ENCODE peak calls at places on chromosomes 16 and 17, in five cellular contexts. A, W, O, R and M are unnamed samples.
A peak's percentile ranks its signal among the peaks of the same experiment; 100 is the strongest.

GRCh38 chr17:44159519-44160210 is 10.8 kb upstream of the ASB16 start:
- DNase-seq in A (no peak), W (no peak), O (no peak), R (no peak), M (peak; percentile 51)

GRCh38 chr17:63474914-63475460 is 1.9 kb upstream of the ACE start:
- DNase-seq in A (no peak), W (no peak), R (no peak), O (no peak), M (no peak)

GRCh38 chr17:12522743-12523181 is 142.9 kb upstream of the MYOCD start:
- DNase-seq in R (no peak), A (no peak), W (peak; percentile 12), O (peak; percentile 53), M (no peak)

GRCh38 chr17:31442860-31443259 is 51.4 kb downstream of the RAB11FIP4 start:
- DNase-seq in O (no peak), R (no peak), A (no peak), W (no peak), M (no peak)

GRCh38 chr17:59353936-59354755 is 22.7 kb downstream of the YPEL2 start:
- DNase-seq in O (peak; percentile 14), A (no peak), R (no peak), W (no peak), M (no peak)

GRCh38 chr17:74417178-74418045 is 14.5 kb upstream of the GPRC5C start:
- DNase-seq in R (no peak), A (peak; percentile 27), O (no peak), W (no peak), M (peak; percentile 78)

GRCh38 chr16:1290032-1290431 is 19.4 kb upstream of the UBE2I start:
- DNase-seq in A (no peak), O (no peak), W (peak; percentile 46), R (no peak), M (no peak)

GRCh38 chr17:72788950-72789585 is 303.4 kb downstream of the SLC39A11 start:
- DNase-seq in R (no peak), O (peak; percentile 38), W (no peak), A (no peak), M (no peak)

GRCh38 chr16:2968738-2969544 is at the start of gene PAQR4:
- DNase-seq in O (peak; percentile 92), R (peak; percentile 93), A (peak; percentile 95), W (peak; percentile 98), M (peak; percentile 93)

GRCh38 chr17:76906463-76906862 is 38.3 kb downstream of the MGAT5B start:
- DNase-seq in A (no peak), R (no peak), O (no peak), W (no peak), M (no peak)

GRCh38 chr16:54409982-54410381 is 123.4 kb upstream of the IRX3 start:
- DNase-seq in W (no peak), A (no peak), O (no peak), R (no peak), M (no peak)

GRCh38 chr16:87707097-87707496 is 58.7 kb downstream of the KLHDC4 start:
- DNase-seq in A (no peak), R (no peak), O (peak; percentile 27), W (peak; percentile 52), M (no peak)

GRCh38 chr17:75131278-75132017 is at the start of gene NT5C:
- DNase-seq in A (peak; percentile 94), O (peak; percentile 92), W (peak; percentile 93), R (peak; percentile 93), M (peak; percentile 85)

GRCh38 chr16:66223176-66223780 is 143.2 kb upstream of the CDH5 start:
- DNase-seq in W (no peak), R (no peak), O (no peak), A (no peak), M (no peak)

GRCh38 chr16:3400446-3400778 is 392 bp downstream of the ZSCAN32 start:
- DNase-seq in W (no peak), A (no peak), O (no peak), R (no peak), M (no peak)

GRCh38 chr17:49554694-49555494 is 20.8 kb upstream of the NXPH3 start:
- DNase-seq in R (peak; percentile 60), O (no peak), A (no peak), W (peak; percentile 1), M (no peak)

GRCh38 chr17:59260724-59261123 is 40.4 kb downstream of the GDPD1 start:
- DNase-seq in R (no peak), O (no peak), A (no peak), W (no peak), M (no peak)

GRCh38 chr16:81324808-81325207 is 10.0 kb downstream of the GAN start:
- DNase-seq in W (no peak), A (no peak), O (no peak), R (no peak), M (no peak)

GRCh38 chr16:68000024-68000423 is 740 bp upstream of the DPEP2 start:
- DNase-seq in O (no peak), R (no peak), A (no peak), W (no peak), M (no peak)

GRCh38 chr17:50837980-50838954 is 2.9 kb downstream of the WFIKKN2 start:
- DNase-seq in A (no peak), W (no peak), R (no peak), O (no peak), M (no peak)

GRCh38 chr16:22370038-22370541 is 4.3 kb downstream of the CDR2 start:
- DNase-seq in A (no peak), R (no peak), W (no peak), O (no peak), M (no peak)

GRCh38 chr16:4093495-4094137 is 22.6 kb downstream of the ADCY9 start:
- DNase-seq in A (no peak), W (no peak), R (peak; percentile 76), O (no peak), M (peak; percentile 36)

GRCh38 chr17:45135192-45135977 is at the start of gene ACBD4:
- DNase-seq in A (peak; percentile 98), O (peak; percentile 98), W (peak; percentile 99), R (peak; percentile 97), M (peak; percentile 98)

GRCh38 chr17:70636517-70637133 is 467.3 kb downstream of the KCNJ2 start:
- DNase-seq in W (peak; percentile 42), R (no peak), O (peak; percentile 38), A (peak; percentile 37), M (no peak)

GRCh38 chr17:561118-561517 is 153.5 kb downstream of the VPS53 start:
- DNase-seq in A (no peak), O (no peak), W (no peak), R (no peak), M (no peak)

GRCh38 chr16:3999479-3999868 is 116.8 kb downstream of the ADCY9 start:
- DNase-seq in R (no peak), W (peak; percentile 55), A (no peak), O (no peak), M (no peak)

GRCh38 chr17:81453712-81454111 is 58.5 kb downstream of the BAHCC1 start:
- DNase-seq in W (no peak), O (no peak), R (no peak), A (peak; percentile 35), M (peak; percentile 40)

GRCh38 chr16:69610356-69610755 is 44.6 kb downstream of the NFAT5 start:
- DNase-seq in R (no peak), W (peak; percentile 31), O (no peak), A (no peak), M (no peak)

GRCh38 chr16:28925386-28926228 is 569 bp upstream of the RABEP2 start:
- DNase-seq in R (no peak), W (peak; percentile 91), A (peak; percentile 95), O (no peak), M (peak; percentile 71)

GRCh38 chr16:28924762-28925385 is at the start of gene RABEP2:
- DNase-seq in W (peak; percentile 96), O (peak; percentile 99), R (peak; percentile 98), A (peak; percentile 96), M (peak; percentile 99)

GRCh38 chr16:28923652-28924398 is 1.2 kb downstream of the RABEP2 start:
- DNase-seq in W (no peak), R (no peak), O (no peak), A (peak; percentile 88), M (peak; percentile 88)

GRCh38 chr16:28923231-28923587 is 1.8 kb downstream of the RABEP2 start:
- DNase-seq in O (no peak), W (no peak), R (no peak), A (no peak), M (no peak)

GRCh38 chr16:28924399-28924761 is 658 bp downstream of the RABEP2 start:
- DNase-seq in O (no peak), A (no peak), R (no peak), W (no peak), M (no peak)
- TF ChIP-seq CTCF in O (peak; percentile 17), A (no peak), R (peak; percentile 21), W (no peak), M (no peak)

GRCh38 chr17:36869856-36870617 is 67.2 kb upstream of the LHX1 start:
- DNase-seq in W (no peak), R (no peak), A (no peak), O (no peak), M (no peak)
- TF ChIP-seq CTCF in W (no peak), R (no peak), A (no peak), O (no peak), M (no peak)

DNA sequence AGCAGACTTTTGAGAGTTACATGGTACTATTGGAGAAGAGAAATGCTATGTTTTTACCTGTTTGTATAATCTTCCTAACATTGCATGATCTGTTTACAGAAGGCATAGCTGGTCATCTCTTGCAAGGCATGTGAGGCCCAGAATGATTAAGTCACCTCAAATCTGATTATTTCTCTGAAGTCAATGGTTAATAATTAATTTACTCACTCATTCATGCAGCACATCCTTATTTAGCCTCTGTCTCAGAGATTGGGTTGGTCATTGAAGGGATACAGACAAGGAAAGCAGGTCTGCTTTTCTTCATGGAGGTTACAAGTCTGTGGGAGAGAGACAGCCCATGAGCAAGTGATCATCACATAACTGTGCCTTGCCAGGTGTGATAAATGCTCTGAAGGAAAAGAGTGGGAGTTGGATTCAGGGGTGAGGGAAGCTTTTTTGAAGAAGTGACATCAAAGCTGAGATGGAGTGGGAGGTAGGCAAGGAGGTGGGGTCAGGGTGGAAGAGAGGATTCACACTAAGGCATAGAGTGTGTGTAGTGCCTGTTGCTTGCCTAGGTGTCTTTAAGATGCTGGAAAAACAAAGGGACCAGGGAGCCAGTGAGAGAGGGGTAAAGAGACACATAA is 16.3 kb upstream of the RBFOX1 start:
- DNase-seq in R (no peak), W (no peak), O (no peak), A (no peak), M (no peak)
- TF ChIP-seq CTCF in R (no peak), W (no peak), O (no peak), A (no peak), M (no peak)

DNA sequence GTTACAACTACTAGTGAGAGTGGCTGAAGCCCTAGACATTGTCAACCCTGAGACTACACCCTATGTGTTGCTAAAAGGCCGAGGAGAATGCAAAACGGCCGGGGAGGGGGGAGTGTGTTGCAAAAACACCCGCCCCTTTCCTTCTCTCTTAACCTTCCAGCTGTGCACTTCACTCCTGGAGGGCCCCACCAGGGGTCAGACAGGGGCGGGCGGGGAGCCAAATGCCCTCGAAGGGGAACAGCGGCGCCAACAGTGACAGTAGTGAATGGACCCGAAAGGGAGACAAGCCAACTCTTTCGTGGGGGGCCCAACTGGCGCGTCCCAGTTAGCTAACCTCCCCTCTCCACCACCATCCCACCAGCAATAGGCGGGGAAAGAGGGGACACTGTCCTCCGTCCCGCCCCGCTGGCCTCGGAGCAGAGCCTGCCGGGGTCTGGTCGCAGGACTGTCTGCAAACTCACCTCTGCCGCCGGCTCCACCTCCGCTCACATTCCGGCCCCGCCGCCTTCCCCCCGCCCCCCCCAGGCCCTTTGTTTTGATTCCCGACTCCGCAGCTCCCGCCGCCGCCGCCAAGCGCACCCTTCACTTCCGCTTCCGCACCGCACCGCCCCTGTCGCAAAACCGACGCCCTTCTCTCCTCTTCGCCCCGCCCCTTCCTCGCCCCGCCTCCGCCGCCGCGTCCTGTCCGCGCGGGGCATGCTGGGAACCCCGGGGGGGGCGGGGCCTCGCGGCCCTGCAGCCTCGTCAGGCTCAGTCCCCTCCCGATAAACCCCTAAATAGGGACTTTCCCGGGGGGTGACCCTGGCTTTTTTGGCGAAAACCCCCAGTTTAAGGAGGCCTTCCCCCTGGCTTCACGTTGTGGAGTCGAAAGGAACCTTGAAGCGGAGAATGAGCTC is at the start of gene MARF1:
- DNase-seq in W (peak; percentile 98), R (peak; percentile 100), O (peak; percentile 98), A (peak; percentile 98), M (peak; percentile 100)
- TF ChIP-seq CTCF in W (peak; percentile 50), R (peak; percentile 42), O (peak; percentile 62), A (peak; percentile 40), M (peak; percentile 58)